ENCODE peak calls at places on chromosome 1, in ten cellular contexts. D is K562, W is ascending aorta, X is Panc1, P is pancreas, O is tibial nerve, N is heart left ventricle, I is lung, G is dorsolateral prefrontal cortex, B is endothelial cell of umbilical vein. Z is an unnamed sample. For H3K27me3, the result is how much of the 10 kb centered on the place peaks cover.

GRCh38 chr1:157566484-157567300 is 14.4 kb upstream of the FCRL5 start:
- DNase-seq in B (no peak), I (no peak), W (no peak), P (no peak), N (no peak), O (no peak), D (no peak), G (no peak), X (no peak), Z (no peak)

GRCh38 chr1:239388578-239388977 is 2.2 kb downstream of the CHRM3 start:
- DNase-seq in O (no peak), I (no peak), X (no peak), N (no peak), D (no peak), B (no peak), P (no peak), G (no peak), W (no peak), Z (no peak)

GRCh38 chr1:184567648-184568047 is 180.8 kb downstream of the C1orf21 start:
- DNase-seq in N (no peak), W (no peak), I (no peak), X (no peak), G (no peak), P (no peak), B (no peak), D (no peak), O (no peak), Z (peak)

GRCh38 chr1:230459463-230459862 is 33.3 kb upstream of the PGBD5 start:
- DNase-seq in O (no peak), G (no peak), I (no peak), W (no peak), B (no peak), X (no peak), D (no peak), N (no peak), P (no peak), Z (peak)

GRCh38 chr1:235060607-235061470 is 67.8 kb downstream of the TOMM20 start:
- DNase-seq in X (no peak), D (no peak), P (no peak), W (no peak), N (no peak), G (no peak), O (no peak), I (no peak), B (no peak), Z (no peak)

GRCh38 chr1:82540006-82540405 is 739.3 kb downstream of the ADGRL2 start:
- DNase-seq in N (no peak), P (no peak), X (no peak), W (no peak), I (no peak), D (no peak), G (no peak), B (no peak), O (no peak), Z (no peak)

GRCh38 chr1:93021539-93022134 is 57.4 kb upstream of the MTF2 start:
- DNase-seq in I (no peak), X (peak), G (no peak), D (peak), P (no peak), O (no peak), W (no peak), N (no peak), B (peak), Z (peak)

GRCh38 chr1:223726380-223727001 is 14.2 kb downstream of the CAPN2 start:
- DNase-seq in P (peak), W (peak), G (peak), B (peak), D (peak), N (peak), I (peak), X (peak), O (peak), Z (no peak)

GRCh38 chr1:47577310-47578025 is 139.6 kb downstream of the FOXD2 start:
- DNase-seq in G (no peak), B (no peak), X (no peak), I (no peak), P (no peak), W (no peak), O (no peak), D (no peak), N (no peak), Z (no peak)

GRCh38 chr1:109151146-109151545 is 37.2 kb downstream of the ELAPOR1 start:
- DNase-seq in W (no peak), P (peak), G (peak), X (no peak), B (peak), I (no peak), N (no peak), O (no peak), D (peak), Z (peak)

GRCh38 chr1:28512058-28512611 is 6.3 kb downstream of the RCC1 start:
- DNase-seq in W (no peak), B (no peak), O (no peak), X (no peak), D (no peak), P (no peak), N (no peak), G (no peak), I (no peak), Z (no peak)

GRCh38 chr1:97947751-97948150 is 26.9 kb upstream of the DPYD start:
- DNase-seq in B (no peak), N (no peak), P (no peak), D (no peak), W (no peak), I (no peak), X (no peak), O (no peak), G (no peak), Z (no peak)

GRCh38 chr1:221992427-221992826 is 250.5 kb upstream of the DUSP10 start:
- DNase-seq in B (no peak), X (no peak), O (no peak), P (no peak), N (no peak), W (no peak), D (no peak), I (no peak), G (no peak), Z (no peak)

GRCh38 chr1:27372808-27373690 is 1.6 kb downstream of the FCN3 start:
- DNase-seq in B (no peak), P (no peak), D (peak), I (no peak), O (no peak), N (no peak), G (no peak), X (no peak), W (no peak), Z (no peak)
- TF ChIP-seq CTCF in B (peak), P (no peak), D (peak), I (no peak), O (no peak), N (peak), G (no peak), X (no peak), W (no peak), Z (peak)

DNA sequence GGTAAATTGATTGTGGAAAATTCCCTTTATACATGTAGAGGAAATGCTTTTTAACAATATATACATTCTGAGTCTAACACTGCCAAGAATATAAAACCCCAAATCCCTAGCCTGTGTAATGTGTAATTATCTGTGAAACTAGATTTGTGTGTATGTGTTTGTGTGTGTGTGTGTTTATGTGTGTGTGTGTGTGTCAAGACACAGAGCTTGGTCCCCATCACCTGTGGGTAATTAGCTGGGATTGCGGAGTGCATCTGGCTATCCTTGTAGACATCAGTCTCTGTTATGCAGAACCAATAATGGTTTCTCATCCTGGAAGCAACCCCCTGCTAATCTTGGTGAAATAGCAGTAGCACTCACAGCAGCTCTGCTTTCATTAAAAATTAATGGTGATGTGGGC is 26.4 kb upstream of the ST6GALNAC3 start:
- DNase-seq in P (no peak), N (no peak), D (no peak), I (no peak), O (no peak), B (no peak), X (no peak), W (no peak), G (no peak), Z (no peak)
- H3K4me3 ChIP-seq in P (no peak), N (no peak), D (no peak), I (no peak), O (no peak), B (no peak), X (no peak), W (no peak), G (no peak), Z (no peak)

GRCh38 chr1:180230416-180230790 is 339 bp downstream of the LHX4 start:
- DNase-seq in W (no peak), I (no peak), P (no peak), D (no peak), X (no peak), G (no peak), N (no peak), O (no peak), B (no peak), Z (no peak)
- H3K27me3 ChIP-seq in W (half or more), I (under half), P (under half), D (half or more), X (under half), G (half or more), N (half or more), O (half or more), B (half or more), Z (half or more)

GRCh38 chr1:240967070-240967724 is 355.2 kb upstream of the GREM2 start:
- DNase-seq in G (no peak), X (no peak), D (no peak), I (no peak), B (peak), O (no peak), N (no peak), P (no peak), W (no peak), Z (no peak)
- TF ChIP-seq CTCF in G (no peak), X (peak), D (no peak), I (no peak), B (peak), O (peak), N (no peak), P (no peak), W (no peak), Z (peak)

GRCh38 chr1:12179111-12179519 is 12.3 kb downstream of the TNFRSF1B start:
- DNase-seq in X (no peak), G (no peak), O (no peak), D (no peak), I (no peak), N (no peak), W (peak), B (peak), P (no peak), Z (peak)

GRCh38 chr1:12178511-12178910 is 11.7 kb downstream of the TNFRSF1B start:
- DNase-seq in W (no peak), B (no peak), X (no peak), I (no peak), O (no peak), G (no peak), N (no peak), D (no peak), P (no peak), Z (no peak)

GRCh38 chr1:12177156-12177998 is 10.6 kb downstream of the TNFRSF1B start:
- DNase-seq in I (no peak), B (peak), O (no peak), N (no peak), P (no peak), W (no peak), X (no peak), G (no peak), D (no peak), Z (no peak)

GRCh38 chr1:12176298-12177118 is 9.7 kb downstream of the TNFRSF1B start:
- DNase-seq in D (no peak), P (no peak), I (no peak), B (no peak), G (no peak), W (no peak), N (no peak), X (no peak), O (no peak), Z (no peak)

GRCh38 chr1:12177999-12178441 is 11.2 kb downstream of the TNFRSF1B start:
- DNase-seq in N (peak), X (no peak), I (peak), B (peak), O (no peak), W (peak), P (no peak), D (no peak), G (peak), Z (no peak)
- H3K4me3 ChIP-seq in N (no peak), X (no peak), I (no peak), B (no peak), O (no peak), W (no peak), P (no peak), D (no peak), G (no peak), Z (no peak)

DNA sequence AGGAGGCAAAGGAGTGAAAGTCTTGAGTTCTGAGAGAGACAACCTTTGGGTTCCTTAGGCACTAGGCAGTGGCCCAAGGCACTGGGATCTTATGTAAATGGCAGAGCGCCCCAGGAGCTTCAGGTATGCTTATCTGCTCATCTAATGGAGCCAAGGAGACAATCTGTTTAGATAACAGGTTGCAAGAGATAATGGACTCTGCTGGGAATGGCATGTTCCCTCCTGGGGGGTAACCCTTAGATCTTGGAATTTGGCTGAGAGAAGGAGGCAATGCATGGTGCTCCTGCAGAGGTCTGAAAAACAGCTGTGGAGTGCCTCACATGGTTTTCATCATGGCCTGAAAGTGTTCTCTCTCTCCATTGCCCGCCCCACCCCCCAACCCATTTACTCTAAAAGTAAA is 44.1 kb upstream of the WLS start:
- DNase-seq in X (no peak), I (no peak), G (no peak), D (no peak), B (no peak), P (no peak), N (no peak), W (no peak), O (no peak), Z (no peak)
- H3K27me3 ChIP-seq in X (under half), I (under half), G (under half), D (under half), B (under half), P (under half), N (under half), W (under half), O (under half), Z (under half)

DNA sequence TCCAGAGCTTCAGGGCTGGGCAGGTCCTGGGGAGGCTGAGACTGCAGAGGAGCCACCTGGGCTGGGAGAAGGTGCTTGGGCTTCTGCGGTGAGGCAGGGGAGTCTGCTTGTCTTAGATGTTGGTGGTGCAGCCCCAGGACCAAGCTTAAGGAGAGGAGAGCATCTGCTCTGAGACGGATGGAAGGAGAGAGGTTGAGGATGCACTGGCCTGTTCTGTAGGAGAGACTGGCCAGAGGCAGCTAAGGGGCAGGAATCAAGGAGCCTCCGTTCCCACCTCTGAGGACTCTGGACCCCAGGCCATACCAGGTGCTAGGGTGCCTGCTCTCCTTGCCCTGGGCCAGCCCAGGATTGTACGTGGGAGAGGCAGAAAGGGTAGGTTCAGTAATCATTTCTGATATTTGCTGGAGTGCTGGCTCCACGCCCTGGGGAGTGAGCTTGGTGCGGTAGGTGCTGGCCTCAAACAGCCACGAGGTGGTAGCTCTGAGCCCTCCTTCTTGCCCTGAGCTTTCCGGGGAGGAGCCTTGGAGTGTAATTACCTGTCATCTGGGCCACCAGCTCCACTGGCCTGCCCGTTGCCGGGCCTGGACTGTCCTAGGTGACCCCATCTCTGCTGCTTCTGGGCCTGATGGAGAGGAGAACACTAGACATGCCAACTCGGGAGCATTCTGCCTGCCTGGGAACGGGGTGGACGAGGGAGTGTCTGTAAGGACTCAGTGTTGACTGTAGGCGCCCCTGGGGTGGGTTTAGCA is 9.3 kb downstream of the MYBPH start:
- DNase-seq in P (peak), G (no peak), D (peak), N (no peak), B (no peak), W (no peak), O (no peak), I (no peak), X (no peak), Z (no peak)
- TF ChIP-seq CTCF in P (peak), G (no peak), D (peak), N (no peak), B (no peak), W (no peak), O (no peak), I (no peak), X (no peak), Z (peak)

DNA sequence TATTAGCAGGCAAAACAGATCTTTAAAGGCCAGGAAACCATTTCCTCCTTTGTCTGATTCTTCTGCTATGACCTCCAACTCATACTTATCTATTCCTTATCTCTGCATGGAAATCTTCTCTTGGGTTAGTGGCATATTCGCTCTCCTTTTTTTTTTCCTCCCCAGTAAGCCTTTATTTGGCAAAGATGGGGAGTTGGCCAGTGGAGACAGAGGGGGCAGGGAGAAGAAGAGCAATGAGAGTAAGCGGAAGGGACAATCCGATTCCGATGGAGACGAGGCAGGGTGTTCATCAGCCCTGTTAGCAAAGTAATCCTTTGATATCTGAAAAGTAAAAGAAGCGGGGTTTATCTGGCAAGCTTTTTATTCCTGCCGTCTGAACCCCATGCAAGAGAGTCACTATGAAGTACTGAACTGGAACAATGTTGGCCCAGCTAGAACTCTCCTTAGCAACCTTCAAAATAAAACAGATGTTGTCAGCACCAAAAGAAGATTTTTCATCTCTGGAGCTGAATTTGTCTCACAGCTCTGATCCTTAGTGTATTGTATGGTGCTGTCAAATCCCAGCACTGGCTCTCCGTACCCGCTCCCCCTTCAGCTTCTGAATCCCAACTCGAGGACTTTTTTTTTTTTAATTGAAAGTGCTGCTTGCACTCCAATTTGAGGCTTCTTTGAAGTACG is 40.9 kb downstream of the PTGFRN start:
- DNase-seq in O (no peak), B (no peak), D (no peak), I (no peak), P (no peak), G (no peak), W (no peak), X (no peak), N (no peak), Z (no peak)
- H3K4me3 ChIP-seq in O (no peak), B (no peak), D (no peak), I (no peak), P (no peak), G (peak), W (no peak), X (no peak), N (no peak), Z (no peak)

Z was measured in kidney epithelial cell.